ENCODE peak calls at places on chromosome 19, in six cellular contexts. J, H, P, O, Q and D are unnamed samples.

GRCh38 chr19:34715357-34715756 is 18.7 kb upstream of the ZNF181 start:
- DNase-seq in Q (no peak), P (no peak), J (no peak), O (no peak), H (no peak), D (no peak)

GRCh38 chr19:32750441-32751055 is 31.0 kb downstream of the TDRD12 start:
- DNase-seq in Q (no peak), O (no peak), H (no peak), P (no peak), J (no peak), D (no peak)

GRCh38 chr19:52206481-52206880 is 16.6 kb downstream of the PPP2R1A start:
- DNase-seq in H (no peak), O (no peak), J (no peak), Q (no peak), P (no peak), D (no peak)

GRCh38 chr19:455031-455705 is 5.7 kb downstream of the SHC2 start:
- DNase-seq in H (no peak), J (no peak), Q (no peak), O (no peak), P (no peak), D (no peak)

GRCh38 chr19:19356500-19356899 is 35.9 kb downstream of the MAU2 start:
- DNase-seq in P (no peak), O (no peak), Q (no peak), H (no peak), J (no peak), D (no peak)

GRCh38 chr19:2569596-2570465 is 93.9 kb downstream of the GADD45B start:
- DNase-seq in O (peak), J (no peak), P (no peak), H (no peak), Q (no peak), D (no peak)

GRCh38 chr19:49362926-49363264 is 679 bp upstream of the TEAD2 start:
- DNase-seq in P (peak), J (no peak), Q (peak), H (peak), O (no peak), D (no peak)

GRCh38 chr19:38908854-38909253 is 3.1 kb downstream of the CCER2 start:
- DNase-seq in Q (no peak), P (no peak), J (no peak), O (no peak), H (no peak), D (no peak)

GRCh38 chr19:42270346-42271044 is 1.4 kb downstream of the CIC start:
- DNase-seq in P (peak), H (peak), Q (peak), O (no peak), J (peak), D (peak)

GRCh38 chr19:40806385-40807146 is 7.6 kb downstream of the EGLN2 start:
- DNase-seq in P (peak), Q (peak), J (peak), O (peak), H (peak), D (peak)

GRCh38 chr19:18439025-18439909 is 1.3 kb upstream of the ISYNA1 start:
- DNase-seq in J (no peak), H (peak), Q (peak), P (peak), O (no peak), D (peak)

GRCh38 chr19:14472202-14472961 is 2.8 kb downstream of the PTGER1 start:
- DNase-seq in H (no peak), J (peak), O (peak), P (peak), Q (peak), D (peak)

GRCh38 chr19:44548736-44549135 is 19.3 kb upstream of the CEACAM20 start:
- DNase-seq in J (no peak), P (no peak), O (no peak), Q (peak), H (peak), D (peak)

GRCh38 chr19:45767410-45767880 is 1.6 kb downstream of the SIX5 start:
- DNase-seq in O (peak), J (no peak), Q (peak), P (peak), H (peak), D (peak)

GRCh38 chr19:18896421-18896841 is 473 bp upstream of the CERS1 start:
- DNase-seq in Q (no peak), O (no peak), H (no peak), J (no peak), P (peak), D (peak)

GRCh38 chr19:8208119-8208709 is 956 bp upstream of the CERS4 start:
- DNase-seq in H (no peak), O (no peak), P (no peak), Q (no peak), J (no peak), D (no peak)

GRCh38 chr19:18290250-18291018 is 9.0 kb upstream of the JUND start:
- DNase-seq in O (no peak), Q (peak), P (no peak), H (no peak), J (peak), D (no peak)

GRCh38 chr19:46776927-46777911 is 11.2 kb downstream of the SLC1A5 start:
- DNase-seq in J (no peak), Q (no peak), H (no peak), O (no peak), P (no peak), D (no peak)

GRCh38 chr19:48830965-48831364 is 5.3 kb downstream of the HSD17B14 start:
- DNase-seq in P (no peak), J (no peak), O (no peak), Q (no peak), H (no peak), D (no peak)

GRCh38 chr19:56896041-56896440 is 55.5 kb upstream of the PEG3 start:
- DNase-seq in H (no peak), P (no peak), O (no peak), J (no peak), Q (no peak), D (no peak)

GRCh38 chr19:42431486-42431885 is 4.3 kb upstream of the LIPE start:
- DNase-seq in J (no peak), P (no peak), Q (no peak), O (no peak), H (no peak), D (no peak)

GRCh38 chr19:4077800-4078683 is 11.3 kb upstream of the ZBTB7A start:
- DNase-seq in O (no peak), P (peak), J (no peak), Q (no peak), H (no peak), D (peak)

GRCh38 chr19:46634045-46634655 is 1.9 kb downstream of the GNG8 start:
- DNase-seq in P (peak), H (peak), J (peak), Q (peak), O (peak), D (peak)

GRCh38 chr19:46232468-46232867 is 2.9 kb downstream of the IGFL1 start:
- DNase-seq in J (no peak), O (peak), P (no peak), H (no peak), Q (no peak), D (no peak)

GRCh38 chr19:41877490-41877876 is 404 bp downstream of the CD79A start:
- DNase-seq in Q (no peak), P (no peak), H (no peak), J (no peak), O (no peak), D (no peak)

GRCh38 chr19:46840157-46840942 is 10.3 kb downstream of the AP2S1 start:
- DNase-seq in J (no peak), O (no peak), Q (peak), H (no peak), P (peak), D (peak)

GRCh38 chr19:47479701-47480503 is 4.1 kb downstream of the KPTN start:
- DNase-seq in H (no peak), J (no peak), Q (peak), O (no peak), P (peak), D (no peak)

GRCh38 chr19:43759515-43759914 is 4.8 kb upstream of the SMG9 start:
- DNase-seq in Q (peak), J (no peak), H (peak), P (no peak), O (no peak), D (no peak)